ENCODE peak calls at places on chromosome 4, in five cellular contexts. C is transverse colon, I is trophoblast cell, N is lower lobe of right lung, H is activated gamma-delta T cell treated with Interleukin-2 at 50 U/mL for 16 hours. O is an unnamed sample.

GRCh38 chr4:99790796-99791617 is 25.6 kb upstream of the DAPP1 start:
- DNase-seq in C (no peak), I (no peak), N (no peak), H (no peak), O (no peak)

GRCh38 chr4:7892212-7893019 is 47.2 kb downstream of the AFAP1 start:
- DNase-seq in C (no peak), I (no peak), N (no peak), H (no peak), O (no peak)

GRCh38 chr4:103150677-103151076 is 47.5 kb downstream of the CENPE start:
- DNase-seq in C (no peak), I (peak), N (no peak), H (no peak), O (no peak)

GRCh38 chr4:121138014-121138413 is 26.1 kb downstream of the TNIP3 start:
- DNase-seq in C (no peak), I (no peak), N (no peak), H (no peak), O (no peak)

GRCh38 chr4:159504634-159505033 is 401.8 kb downstream of the RAPGEF2 start:
- DNase-seq in C (no peak), I (no peak), N (no peak), H (no peak), O (no peak)

GRCh38 chr4:107863850-107864371 is 39.2 kb downstream of the SGMS2 start:
- DNase-seq in C (peak), I (peak), N (no peak), H (no peak), O (peak)

GRCh38 chr4:45325112-45325462 is 598.7 kb upstream of the GNPDA2 start:
- DNase-seq in C (no peak), I (no peak), N (no peak), H (no peak), O (no peak)

GRCh38 chr4:129043523-129043922 is 49.8 kb downstream of the SCLT1 start:
- DNase-seq in C (no peak), I (no peak), N (no peak), H (no peak), O (no peak)

GRCh38 chr4:35250771-35251170 is 993.5 kb downstream of the ARAP2 start:
- DNase-seq in C (no peak), I (no peak), N (no peak), H (no peak), O (no peak)

GRCh38 chr4:42865572-42866189 is 26.8 kb upstream of the GRXCR1 start:
- DNase-seq in C (peak), I (peak), N (no peak), H (peak), O (peak)

GRCh38 chr4:104425948-104426347 is 68.7 kb downstream of the CXXC4 start:
- DNase-seq in C (no peak), I (no peak), N (no peak), H (no peak), O (no peak)

O was measured in stomach.